ENCODE peak calls at places on chromosomes 6 and 20, in nine cellular contexts. One of them, this sample, is unnamed.

GRCh38 chr6:74073429-74073828 is 377.4 kb downstream of the CD109 start:
- DNase-seq in A549: no peak
- DNase-seq in heart left ventricle: no peak
- DNase-seq in RWPE1: peak
- DNase-seq in fibroblast of lung: peak
- DNase-seq in HCT116: peak
- DNase-seq in lung: no peak
- DNase-seq in SK-N-SH: no peak
- DNase-seq in CD8-positive, alpha-beta T cell: no peak
- DNase-seq in this sample: no peak

GRCh38 chr6:54988576-54988975 is 142.0 kb downstream of the FAM83B start:
- DNase-seq in A549: no peak
- DNase-seq in heart left ventricle: no peak
- DNase-seq in RWPE1: peak
- DNase-seq in fibroblast of lung: peak
- DNase-seq in HCT116: no peak
- DNase-seq in lung: no peak
- DNase-seq in SK-N-SH: no peak
- DNase-seq in CD8-positive, alpha-beta T cell: no peak
- DNase-seq in this sample: no peak

GRCh38 chr20:17543531-17543961 is 12.4 kb upstream of the BFSP1 start:
- DNase-seq in A549: no peak
- DNase-seq in heart left ventricle: no peak
- DNase-seq in RWPE1: no peak
- DNase-seq in fibroblast of lung: peak
- DNase-seq in HCT116: no peak
- DNase-seq in lung: no peak
- DNase-seq in SK-N-SH: no peak
- DNase-seq in CD8-positive, alpha-beta T cell: no peak
- DNase-seq in this sample: no peak

GRCh38 chr6:42095776-42096541 is 45.6 kb downstream of the TAF8 start:
- DNase-seq in A549: no peak
- DNase-seq in heart left ventricle: no peak
- DNase-seq in RWPE1: no peak
- DNase-seq in fibroblast of lung: no peak
- DNase-seq in HCT116: no peak
- DNase-seq in lung: no peak
- DNase-seq in SK-N-SH: no peak
- DNase-seq in CD8-positive, alpha-beta T cell: no peak
- DNase-seq in this sample: peak

GRCh38 chr6:44266347-44266746 is 996 bp upstream of the NFKBIE start:
- DNase-seq in A549: no peak
- DNase-seq in heart left ventricle: no peak
- DNase-seq in RWPE1: no peak
- DNase-seq in fibroblast of lung: no peak
- DNase-seq in HCT116: no peak
- DNase-seq in lung: no peak
- DNase-seq in SK-N-SH: no peak
- DNase-seq in CD8-positive, alpha-beta T cell: no peak
- DNase-seq in this sample: no peak

GRCh38 chr20:35006009-35006408 is 50.3 kb downstream of the MYH7B start:
- DNase-seq in A549: no peak
- DNase-seq in heart left ventricle: no peak
- DNase-seq in RWPE1: no peak
- DNase-seq in fibroblast of lung: no peak
- DNase-seq in HCT116: no peak
- DNase-seq in lung: no peak
- DNase-seq in SK-N-SH: no peak
- DNase-seq in CD8-positive, alpha-beta T cell: no peak
- DNase-seq in this sample: peak

GRCh38 chr20:23081263-23081811 is 4.8 kb downstream of the CD93 start:
- DNase-seq in A549: no peak
- DNase-seq in heart left ventricle: no peak
- DNase-seq in RWPE1: no peak
- DNase-seq in fibroblast of lung: no peak
- DNase-seq in HCT116: no peak
- DNase-seq in lung: no peak
- DNase-seq in SK-N-SH: no peak
- DNase-seq in CD8-positive, alpha-beta T cell: no peak
- DNase-seq in this sample: no peak

GRCh38 chr20:54004397-54004940 is 65.9 kb downstream of the BCAS1 start:
- DNase-seq in A549: no peak
- DNase-seq in heart left ventricle: no peak
- DNase-seq in RWPE1: no peak
- DNase-seq in fibroblast of lung: no peak
- DNase-seq in HCT116: no peak
- DNase-seq in lung: no peak
- DNase-seq in SK-N-SH: no peak
- DNase-seq in CD8-positive, alpha-beta T cell: no peak
- DNase-seq in this sample: no peak

GRCh38 chr6:51531623-51532022 is 555.8 kb downstream of the PKHD1 start:
- DNase-seq in A549: no peak
- DNase-seq in heart left ventricle: no peak
- DNase-seq in RWPE1: no peak
- DNase-seq in fibroblast of lung: no peak
- DNase-seq in HCT116: no peak
- DNase-seq in lung: no peak
- DNase-seq in SK-N-SH: no peak
- DNase-seq in CD8-positive, alpha-beta T cell: no peak
- DNase-seq in this sample: no peak

GRCh38 chr6:148199584-148199983 is 143.1 kb upstream of the SASH1 start:
- DNase-seq in A549: no peak
- DNase-seq in heart left ventricle: no peak
- DNase-seq in RWPE1: no peak
- DNase-seq in fibroblast of lung: no peak
- DNase-seq in HCT116: no peak
- DNase-seq in lung: no peak
- DNase-seq in SK-N-SH: no peak
- DNase-seq in CD8-positive, alpha-beta T cell: no peak
- DNase-seq in this sample: no peak

GRCh38 chr6:166578536-166579233 is 7.8 kb downstream of the RAMACL start:
- DNase-seq in A549: no peak
- DNase-seq in heart left ventricle: no peak
- DNase-seq in RWPE1: no peak
- DNase-seq in fibroblast of lung: no peak
- DNase-seq in HCT116: no peak
- DNase-seq in lung: no peak
- DNase-seq in SK-N-SH: no peak
- DNase-seq in CD8-positive, alpha-beta T cell: no peak
- DNase-seq in this sample: no peak

GRCh38 chr6:166579234-166579575 is 7.3 kb downstream of the RAMACL start:
- DNase-seq in A549: no peak
- DNase-seq in heart left ventricle: no peak
- DNase-seq in RWPE1: no peak
- DNase-seq in fibroblast of lung: no peak
- DNase-seq in HCT116: no peak
- DNase-seq in lung: no peak
- DNase-seq in SK-N-SH: no peak
- DNase-seq in CD8-positive, alpha-beta T cell: no peak
- DNase-seq in this sample: no peak

GRCh38 chr6:166581091-166581511 is 5.4 kb downstream of the RAMACL start:
- DNase-seq in A549: no peak
- DNase-seq in heart left ventricle: no peak
- DNase-seq in RWPE1: no peak
- DNase-seq in fibroblast of lung: no peak
- DNase-seq in HCT116: no peak
- DNase-seq in lung: no peak
- DNase-seq in SK-N-SH: no peak
- DNase-seq in CD8-positive, alpha-beta T cell: no peak
- DNase-seq in this sample: no peak

GRCh38 chr6:166582258-166582657 is 4.2 kb downstream of the RAMACL start:
- DNase-seq in A549: no peak
- DNase-seq in heart left ventricle: no peak
- DNase-seq in RWPE1: no peak
- DNase-seq in fibroblast of lung: peak
- DNase-seq in HCT116: no peak
- DNase-seq in lung: no peak
- DNase-seq in SK-N-SH: no peak
- DNase-seq in CD8-positive, alpha-beta T cell: no peak
- DNase-seq in this sample: no peak

GRCh38 chr6:166580076-166581050 is 6.1 kb downstream of the RAMACL start:
- DNase-seq in A549: no peak
- DNase-seq in heart left ventricle: no peak
- DNase-seq in RWPE1: no peak
- DNase-seq in fibroblast of lung: peak
- DNase-seq in HCT116: no peak
- DNase-seq in lung: no peak
- DNase-seq in SK-N-SH: no peak
- DNase-seq in CD8-positive, alpha-beta T cell: no peak
- DNase-seq in this sample: no peak
- TF ChIP-seq CTCF in A549: no peak
- TF ChIP-seq CTCF in heart left ventricle: no peak
- TF ChIP-seq CTCF in RWPE1: no peak
- TF ChIP-seq CTCF in fibroblast of lung: no peak
- TF ChIP-seq CTCF in HCT116: no peak
- TF ChIP-seq CTCF in lung: no peak
- TF ChIP-seq CTCF in SK-N-SH: no peak
- TF ChIP-seq CTCF in CD8-positive, alpha-beta T cell: no peak
- TF ChIP-seq CTCF in this sample: no peak

GRCh38 chr6:118296129-118296852 is 251.8 kb upstream of the PLN start:
- DNase-seq in A549: no peak
- DNase-seq in heart left ventricle: no peak
- DNase-seq in RWPE1: no peak
- DNase-seq in fibroblast of lung: peak
- DNase-seq in HCT116: no peak
- DNase-seq in lung: no peak
- DNase-seq in SK-N-SH: no peak
- DNase-seq in CD8-positive, alpha-beta T cell: no peak
- DNase-seq in this sample: no peak
- H3K27ac ChIP-seq in A549: no peak
- H3K27ac ChIP-seq in heart left ventricle: peak
- H3K27ac ChIP-seq in RWPE1: no peak
- H3K27ac ChIP-seq in fibroblast of lung: no peak
- H3K27ac ChIP-seq in HCT116: no peak
- H3K27ac ChIP-seq in lung: no peak
- H3K27ac ChIP-seq in SK-N-SH: no peak
- H3K27ac ChIP-seq in CD8-positive, alpha-beta T cell: no peak
- H3K27ac ChIP-seq in this sample: no peak

DNA sequence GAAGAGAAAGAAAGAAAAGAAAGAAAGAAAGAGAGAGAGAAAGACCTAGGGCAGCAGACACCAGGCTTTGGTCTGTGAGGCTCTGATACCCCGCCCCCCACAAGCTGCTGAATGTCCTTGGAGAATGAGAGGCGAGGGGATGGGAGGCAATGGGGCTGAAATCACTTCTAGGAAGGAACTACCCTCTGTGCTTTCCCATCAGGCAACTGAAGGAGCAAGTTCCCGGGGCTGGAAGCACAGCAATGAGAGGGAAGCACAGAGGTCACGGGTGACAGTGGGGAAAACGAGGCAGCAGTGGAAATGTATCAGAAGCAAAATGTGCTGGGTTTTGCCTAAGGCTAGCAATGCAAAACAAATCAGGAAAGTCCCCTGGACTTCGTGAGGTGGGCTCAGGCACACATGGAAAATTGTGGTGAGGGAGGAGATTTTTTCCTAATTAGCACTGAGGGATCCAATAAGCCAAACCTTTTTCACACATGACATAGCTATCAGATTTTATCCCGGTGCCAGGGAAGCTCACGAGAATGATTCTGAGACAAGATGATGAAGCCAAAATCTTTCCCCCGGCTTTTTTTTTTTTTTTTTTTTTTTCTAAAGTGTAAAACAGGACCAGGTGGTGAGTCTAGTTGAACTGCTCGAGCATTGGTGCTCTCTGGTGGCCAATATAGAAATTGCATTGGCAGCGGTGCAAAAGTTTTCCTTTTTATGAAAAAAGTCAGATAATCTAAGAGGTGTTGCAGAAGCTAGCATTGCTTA is 16.8 kb upstream of the ARFGEF2 start:
- DNase-seq in A549: peak
- DNase-seq in heart left ventricle: peak
- DNase-seq in RWPE1: peak
- DNase-seq in fibroblast of lung: peak
- DNase-seq in HCT116: peak
- DNase-seq in lung: peak
- DNase-seq in SK-N-SH: peak
- DNase-seq in CD8-positive, alpha-beta T cell: peak
- DNase-seq in this sample: peak
- TF ChIP-seq CTCF in A549: peak
- TF ChIP-seq CTCF in heart left ventricle: peak
- TF ChIP-seq CTCF in RWPE1: peak
- TF ChIP-seq CTCF in fibroblast of lung: peak
- TF ChIP-seq CTCF in HCT116: peak
- TF ChIP-seq CTCF in lung: peak
- TF ChIP-seq CTCF in SK-N-SH: peak
- TF ChIP-seq CTCF in CD8-positive, alpha-beta T cell: peak
- TF ChIP-seq CTCF in this sample: peak

GRCh38 chr6:35719830-35720733 is 16.8 kb upstream of the ARMC12 start:
- DNase-seq in A549: no peak
- DNase-seq in heart left ventricle: peak
- DNase-seq in RWPE1: no peak
- DNase-seq in fibroblast of lung: peak
- DNase-seq in HCT116: no peak
- DNase-seq in lung: no peak
- DNase-seq in SK-N-SH: peak
- DNase-seq in CD8-positive, alpha-beta T cell: peak
- DNase-seq in this sample: no peak
- H3K27ac ChIP-seq in A549: peak
- H3K27ac ChIP-seq in heart left ventricle: peak
- H3K27ac ChIP-seq in RWPE1: peak
- H3K27ac ChIP-seq in fibroblast of lung: no peak
- H3K27ac ChIP-seq in HCT116: no peak
- H3K27ac ChIP-seq in lung: peak
- H3K27ac ChIP-seq in SK-N-SH: peak
- H3K27ac ChIP-seq in CD8-positive, alpha-beta T cell: no peak
- H3K27ac ChIP-seq in this sample: no peak

GRCh38 chr6:22471369-22471690 is 98.0 kb upstream of the HDGFL1 start:
- DNase-seq in A549: no peak
- DNase-seq in heart left ventricle: no peak
- DNase-seq in RWPE1: no peak
- DNase-seq in fibroblast of lung: no peak
- DNase-seq in HCT116: no peak
- DNase-seq in lung: no peak
- DNase-seq in SK-N-SH: no peak
- DNase-seq in CD8-positive, alpha-beta T cell: no peak
- DNase-seq in this sample: no peak
- TF ChIP-seq CTCF in A549: no peak
- TF ChIP-seq CTCF in heart left ventricle: no peak
- TF ChIP-seq CTCF in RWPE1: no peak
- TF ChIP-seq CTCF in fibroblast of lung: no peak
- TF ChIP-seq CTCF in HCT116: no peak
- TF ChIP-seq CTCF in lung: no peak
- TF ChIP-seq CTCF in SK-N-SH: no peak
- TF ChIP-seq CTCF in CD8-positive, alpha-beta T cell: no peak
- TF ChIP-seq CTCF in this sample: no peak